ENCODE peak calls at places on chromosomes 5 and 9, in eight cellular contexts. One of them, this sample, is unnamed.

GRCh38 chr9:109320734-109321448 is at the start of gene EPB41L4B:
- DNase-seq in H9: peak
- DNase-seq in left lung: peak
- DNase-seq in brain microvascular endothelial cell: peak
- DNase-seq in AG04449: peak
- DNase-seq in mucosa of descending colon: peak
- DNase-seq in cardiac fibroblast: peak
- DNase-seq in upper lobe of right lung: peak
- DNase-seq in this sample: peak

GRCh38 chr5:172778223-172778814 is 7.3 kb upstream of the DUSP1 start:
- DNase-seq in H9: no peak
- DNase-seq in left lung: no peak
- DNase-seq in brain microvascular endothelial cell: peak
- DNase-seq in AG04449: no peak
- DNase-seq in mucosa of descending colon: peak
- DNase-seq in cardiac fibroblast: peak
- DNase-seq in upper lobe of right lung: peak
- DNase-seq in this sample: no peak

GRCh38 chr5:59528226-59528862 is 365.2 kb downstream of the PDE4D start:
- DNase-seq in H9: no peak
- DNase-seq in left lung: no peak
- DNase-seq in brain microvascular endothelial cell: no peak
- DNase-seq in AG04449: no peak
- DNase-seq in mucosa of descending colon: no peak
- DNase-seq in cardiac fibroblast: no peak
- DNase-seq in upper lobe of right lung: no peak
- DNase-seq in this sample: no peak

GRCh38 chr5:165224366-165224765 is 1718.9 kb downstream of the MAT2B start:
- DNase-seq in H9: no peak
- DNase-seq in left lung: no peak
- DNase-seq in brain microvascular endothelial cell: no peak
- DNase-seq in AG04449: no peak
- DNase-seq in mucosa of descending colon: no peak
- DNase-seq in cardiac fibroblast: no peak
- DNase-seq in upper lobe of right lung: no peak
- DNase-seq in this sample: no peak

GRCh38 chr9:81113408-81114124 is 575.8 kb downstream of the TLE1 start:
- DNase-seq in H9: no peak
- DNase-seq in left lung: no peak
- DNase-seq in brain microvascular endothelial cell: no peak
- DNase-seq in AG04449: no peak
- DNase-seq in mucosa of descending colon: no peak
- DNase-seq in cardiac fibroblast: no peak
- DNase-seq in upper lobe of right lung: no peak
- DNase-seq in this sample: no peak

GRCh38 chr5:40915341-40915926 is 6.1 kb downstream of the C7 start:
- DNase-seq in H9: no peak
- DNase-seq in left lung: no peak
- DNase-seq in brain microvascular endothelial cell: no peak
- DNase-seq in AG04449: no peak
- DNase-seq in mucosa of descending colon: no peak
- DNase-seq in cardiac fibroblast: peak
- DNase-seq in upper lobe of right lung: no peak
- DNase-seq in this sample: no peak

GRCh38 chr9:5778799-5779198 is 54.1 kb downstream of the ERMP1 start:
- DNase-seq in H9: no peak
- DNase-seq in left lung: no peak
- DNase-seq in brain microvascular endothelial cell: no peak
- DNase-seq in AG04449: no peak
- DNase-seq in mucosa of descending colon: no peak
- DNase-seq in cardiac fibroblast: no peak
- DNase-seq in upper lobe of right lung: no peak
- DNase-seq in this sample: no peak

GRCh38 chr9:90307177-90307833 is 335.3 kb downstream of the DIRAS2 start:
- DNase-seq in H9: no peak
- DNase-seq in left lung: no peak
- DNase-seq in brain microvascular endothelial cell: no peak
- DNase-seq in AG04449: no peak
- DNase-seq in mucosa of descending colon: no peak
- DNase-seq in cardiac fibroblast: peak
- DNase-seq in upper lobe of right lung: no peak
- DNase-seq in this sample: no peak

GRCh38 chr9:89677696-89678393 is 73.0 kb downstream of the GADD45G start:
- DNase-seq in H9: peak
- DNase-seq in left lung: no peak
- DNase-seq in brain microvascular endothelial cell: no peak
- DNase-seq in AG04449: no peak
- DNase-seq in mucosa of descending colon: no peak
- DNase-seq in cardiac fibroblast: no peak
- DNase-seq in upper lobe of right lung: no peak
- DNase-seq in this sample: no peak

GRCh38 chr5:178284996-178285395 is 52.4 kb upstream of the PHYKPL start:
- DNase-seq in H9: no peak
- DNase-seq in left lung: no peak
- DNase-seq in brain microvascular endothelial cell: no peak
- DNase-seq in AG04449: no peak
- DNase-seq in mucosa of descending colon: no peak
- DNase-seq in cardiac fibroblast: no peak
- DNase-seq in upper lobe of right lung: no peak
- DNase-seq in this sample: no peak

GRCh38 chr5:139236479-139236878 is 38.3 kb upstream of the SIL1 start:
- DNase-seq in H9: no peak
- DNase-seq in left lung: no peak
- DNase-seq in brain microvascular endothelial cell: no peak
- DNase-seq in AG04449: no peak
- DNase-seq in mucosa of descending colon: no peak
- DNase-seq in cardiac fibroblast: no peak
- DNase-seq in upper lobe of right lung: no peak
- DNase-seq in this sample: no peak

GRCh38 chr9:124257865-124258764 is at the start of gene NEK6:
- DNase-seq in H9: no peak
- DNase-seq in left lung: no peak
- DNase-seq in brain microvascular endothelial cell: no peak
- DNase-seq in AG04449: no peak
- DNase-seq in mucosa of descending colon: peak
- DNase-seq in cardiac fibroblast: peak
- DNase-seq in upper lobe of right lung: peak
- DNase-seq in this sample: peak

GRCh38 chr5:75113354-75113753 is 61.0 kb upstream of the GCNT4 start:
- DNase-seq in H9: no peak
- DNase-seq in left lung: no peak
- DNase-seq in brain microvascular endothelial cell: no peak
- DNase-seq in AG04449: no peak
- DNase-seq in mucosa of descending colon: no peak
- DNase-seq in cardiac fibroblast: no peak
- DNase-seq in upper lobe of right lung: no peak
- DNase-seq in this sample: no peak

GRCh38 chr5:78377056-78377717 is 16.8 kb downstream of the SCAMP1 start:
- DNase-seq in H9: no peak
- DNase-seq in left lung: no peak
- DNase-seq in brain microvascular endothelial cell: no peak
- DNase-seq in AG04449: no peak
- DNase-seq in mucosa of descending colon: no peak
- DNase-seq in cardiac fibroblast: peak
- DNase-seq in upper lobe of right lung: no peak
- DNase-seq in this sample: no peak

GRCh38 chr5:109164001-109164400 is 245.8 kb downstream of the PJA2 start:
- DNase-seq in H9: no peak
- DNase-seq in left lung: no peak
- DNase-seq in brain microvascular endothelial cell: no peak
- DNase-seq in AG04449: no peak
- DNase-seq in mucosa of descending colon: no peak
- DNase-seq in cardiac fibroblast: no peak
- DNase-seq in upper lobe of right lung: no peak
- DNase-seq in this sample: no peak

GRCh38 chr9:113178087-113178486 is 27.3 kb downstream of the SLC31A2 start:
- DNase-seq in H9: no peak
- DNase-seq in left lung: no peak
- DNase-seq in brain microvascular endothelial cell: peak
- DNase-seq in AG04449: no peak
- DNase-seq in mucosa of descending colon: no peak
- DNase-seq in cardiac fibroblast: peak
- DNase-seq in upper lobe of right lung: no peak
- DNase-seq in this sample: no peak

GRCh38 chr9:72903103-72903502 is 49.8 kb downstream of the ALDH1A1 start:
- DNase-seq in H9: no peak
- DNase-seq in left lung: no peak
- DNase-seq in brain microvascular endothelial cell: no peak
- DNase-seq in AG04449: no peak
- DNase-seq in mucosa of descending colon: no peak
- DNase-seq in cardiac fibroblast: no peak
- DNase-seq in upper lobe of right lung: no peak
- DNase-seq in this sample: no peak

GRCh38 chr5:173011602-173012001 is 28.0 kb downstream of the ATP6V0E1 start:
- DNase-seq in H9: no peak
- DNase-seq in left lung: no peak
- DNase-seq in brain microvascular endothelial cell: no peak
- DNase-seq in AG04449: no peak
- DNase-seq in mucosa of descending colon: no peak
- DNase-seq in cardiac fibroblast: no peak
- DNase-seq in upper lobe of right lung: no peak
- DNase-seq in this sample: no peak

GRCh38 chr9:32161720-32162119 is 222.7 kb upstream of the ACO1 start:
- DNase-seq in H9: no peak
- DNase-seq in left lung: no peak
- DNase-seq in brain microvascular endothelial cell: no peak
- DNase-seq in AG04449: no peak
- DNase-seq in mucosa of descending colon: no peak
- DNase-seq in cardiac fibroblast: no peak
- DNase-seq in upper lobe of right lung: no peak
- DNase-seq in this sample: no peak

GRCh38 chr5:98513378-98513777 is 260.1 kb upstream of the RGMB start:
- DNase-seq in H9: peak
- DNase-seq in left lung: no peak
- DNase-seq in brain microvascular endothelial cell: no peak
- DNase-seq in AG04449: no peak
- DNase-seq in mucosa of descending colon: peak
- DNase-seq in cardiac fibroblast: no peak
- DNase-seq in upper lobe of right lung: no peak
- DNase-seq in this sample: no peak

DNA sequence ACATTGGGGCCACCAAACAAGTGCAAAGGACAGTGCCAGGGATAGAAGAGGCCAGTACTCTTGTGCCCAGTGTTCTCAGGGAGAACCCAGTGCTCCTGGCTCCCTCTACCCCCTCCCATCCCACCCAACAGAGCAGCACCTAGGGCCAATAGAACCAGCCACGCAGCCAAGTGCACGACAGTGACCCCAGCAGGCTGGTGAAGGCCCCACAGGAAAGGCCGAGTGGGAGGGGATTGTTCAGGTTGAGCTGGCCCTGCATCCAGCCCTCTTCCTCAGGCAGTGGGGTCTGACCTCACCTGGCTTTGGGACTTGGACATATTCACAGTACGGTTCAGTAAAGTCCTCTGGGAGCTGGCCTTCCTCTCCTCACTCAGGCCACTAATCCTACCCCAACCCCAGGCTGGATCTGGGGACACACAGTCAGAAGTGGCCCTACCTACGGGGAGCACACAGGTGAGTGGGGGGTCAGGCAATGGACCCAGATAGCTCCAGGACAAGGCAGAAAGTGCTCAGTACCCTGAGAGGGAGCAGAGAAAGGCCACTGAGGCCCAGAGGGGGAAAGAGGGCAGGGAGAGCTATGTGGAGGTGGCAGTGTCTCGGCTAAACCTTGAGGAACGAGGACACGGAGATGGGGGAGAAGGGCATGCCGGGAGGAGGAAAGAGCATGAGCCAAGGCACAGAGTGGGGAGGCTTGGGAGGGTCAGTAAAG is 25.4 kb downstream of the POLR1E start:
- DNase-seq in H9: peak
- DNase-seq in left lung: no peak
- DNase-seq in brain microvascular endothelial cell: no peak
- DNase-seq in AG04449: no peak
- DNase-seq in mucosa of descending colon: no peak
- DNase-seq in cardiac fibroblast: no peak
- DNase-seq in upper lobe of right lung: peak
- DNase-seq in this sample: no peak
- TF ChIP-seq CTCF in H9: peak
- TF ChIP-seq CTCF in left lung: no peak
- TF ChIP-seq CTCF in brain microvascular endothelial cell: peak
- TF ChIP-seq CTCF in AG04449: peak
- TF ChIP-seq CTCF in mucosa of descending colon: no peak
- TF ChIP-seq CTCF in cardiac fibroblast: peak
- TF ChIP-seq CTCF in upper lobe of right lung: no peak
- TF ChIP-seq CTCF in this sample: peak

DNA sequence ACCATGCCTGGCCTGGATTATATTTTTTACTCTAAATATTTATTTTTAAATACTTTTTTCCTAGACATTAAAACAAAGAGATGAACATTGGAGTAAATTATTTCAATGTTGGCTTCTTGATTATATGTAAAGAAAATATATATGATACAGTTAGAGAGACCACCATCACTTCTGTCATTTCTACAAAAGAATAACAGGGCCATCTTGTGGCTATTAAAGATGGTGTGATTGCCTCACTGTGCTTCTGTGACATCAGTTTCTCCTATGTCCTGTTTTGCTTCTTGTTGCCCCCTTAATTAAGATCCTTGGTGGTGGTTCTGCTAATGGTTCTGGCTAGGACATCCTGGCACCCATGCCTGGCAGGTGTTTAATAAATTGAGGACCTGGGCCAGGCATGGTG is 32.9 kb downstream of the NDFIP1 start:
- DNase-seq in H9: no peak
- DNase-seq in left lung: no peak
- DNase-seq in brain microvascular endothelial cell: no peak
- DNase-seq in AG04449: no peak
- DNase-seq in mucosa of descending colon: no peak
- DNase-seq in cardiac fibroblast: no peak
- DNase-seq in upper lobe of right lung: no peak
- DNase-seq in this sample: no peak
- TF ChIP-seq CTCF in H9: peak
- TF ChIP-seq CTCF in left lung: no peak
- TF ChIP-seq CTCF in brain microvascular endothelial cell: no peak
- TF ChIP-seq CTCF in AG04449: no peak
- TF ChIP-seq CTCF in mucosa of descending colon: no peak
- TF ChIP-seq CTCF in cardiac fibroblast: no peak
- TF ChIP-seq CTCF in upper lobe of right lung: no peak
- TF ChIP-seq CTCF in this sample: peak

GRCh38 chr5:103031607-103032006 is 88.3 kb downstream of the GIN1 start:
- DNase-seq in H9: no peak
- DNase-seq in left lung: no peak
- DNase-seq in brain microvascular endothelial cell: no peak
- DNase-seq in AG04449: no peak
- DNase-seq in mucosa of descending colon: no peak
- DNase-seq in cardiac fibroblast: peak
- DNase-seq in upper lobe of right lung: no peak
- DNase-seq in this sample: no peak
- TF ChIP-seq CTCF in H9: peak
- TF ChIP-seq CTCF in left lung: no peak
- TF ChIP-seq CTCF in brain microvascular endothelial cell: peak
- TF ChIP-seq CTCF in AG04449: peak
- TF ChIP-seq CTCF in mucosa of descending colon: no peak
- TF ChIP-seq CTCF in cardiac fibroblast: peak
- TF ChIP-seq CTCF in upper lobe of right lung: peak
- TF ChIP-seq CTCF in this sample: no peak

DNA sequence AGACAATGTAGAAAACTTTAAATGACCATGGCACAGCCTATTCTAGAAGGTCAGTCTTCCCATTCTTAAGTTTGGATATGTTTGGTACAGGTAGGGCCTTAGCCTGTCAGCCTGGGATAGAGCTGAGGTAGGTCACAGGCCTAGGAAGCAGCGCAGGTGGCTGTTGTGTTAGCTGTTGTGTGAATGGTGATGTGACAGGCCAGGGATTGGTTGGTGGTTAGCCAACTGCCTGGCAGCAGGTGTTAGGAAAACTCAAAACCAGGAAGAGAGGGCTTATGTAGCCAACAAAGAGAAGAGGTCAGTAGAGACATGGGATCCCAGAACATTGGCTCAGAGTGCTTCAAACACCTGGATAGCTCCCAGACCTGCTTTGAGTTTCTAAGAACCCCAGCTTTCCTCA is 84.2 kb downstream of the FBXO38 start:
- DNase-seq in H9: no peak
- DNase-seq in left lung: no peak
- DNase-seq in brain microvascular endothelial cell: no peak
- DNase-seq in AG04449: no peak
- DNase-seq in mucosa of descending colon: no peak
- DNase-seq in cardiac fibroblast: no peak
- DNase-seq in upper lobe of right lung: no peak
- DNase-seq in this sample: no peak
- TF ChIP-seq CTCF in H9: no peak
- TF ChIP-seq CTCF in left lung: no peak
- TF ChIP-seq CTCF in brain microvascular endothelial cell: no peak
- TF ChIP-seq CTCF in AG04449: no peak
- TF ChIP-seq CTCF in mucosa of descending colon: no peak
- TF ChIP-seq CTCF in cardiac fibroblast: no peak
- TF ChIP-seq CTCF in upper lobe of right lung: no peak
- TF ChIP-seq CTCF in this sample: no peak

This sample was measured in D721Med.